ENCODE peak calls at places on chromosomes 1 and 21, in four cellular contexts. W is K562, B is SK-N-SH, G is HepG2. N is an unnamed sample.

GRCh38 chr1:203026666-203027663 is 674 bp downstream of the PPFIA4 start:
- DNase-seq in W (no peak), B (no peak), G (no peak), N (peak)

GRCh38 chr1:24438423-24438901 is 22.9 kb downstream of the NIPAL3 start:
- DNase-seq in W (peak), B (peak), G (no peak), N (no peak)

GRCh38 chr1:200969726-200970521 is 53.6 kb downstream of the KIF21B start:
- DNase-seq in W (no peak), B (no peak), G (no peak), N (no peak)

GRCh38 chr1:165674599-165674998 is 23.8 kb downstream of the ALDH9A1 start:
- DNase-seq in W (no peak), B (no peak), G (no peak), N (no peak)

GRCh38 chr1:54572236-54572850 is 24.3 kb downstream of the ACOT11 start:
- DNase-seq in W (no peak), B (peak), G (no peak), N (no peak)

GRCh38 chr1:31183927-31184554 is 55.6 kb downstream of the NKAIN1 start:
- DNase-seq in W (peak), B (peak), G (peak), N (peak)

GRCh38 chr1:224757508-224757907 is 141.4 kb downstream of the CNIH3 start:
- DNase-seq in W (no peak), B (no peak), G (no peak), N (no peak)

GRCh38 chr1:176826265-176826664 is 338.2 kb downstream of the ASTN1 start:
- DNase-seq in W (no peak), B (peak), G (no peak), N (no peak)

GRCh38 chr1:223256034-223256433 is 107.9 kb downstream of the SUSD4 start:
- DNase-seq in W (no peak), B (no peak), G (no peak), N (no peak)

GRCh38 chr21:15062566-15062965 is 2.2 kb downstream of the NRIP1 start:
- DNase-seq in W (peak), B (no peak), G (no peak), N (no peak)

GRCh38 chr1:155507960-155508359 is 54.6 kb downstream of the ASH1L start:
- DNase-seq in W (no peak), B (no peak), G (no peak), N (no peak)

GRCh38 chr1:1553821-1554494 is 13.5 kb upstream of the TMEM240 start:
- DNase-seq in W (no peak), B (no peak), G (no peak), N (no peak)

GRCh38 chr21:15870819-15871218 is 141.0 kb downstream of the USP25 start:
- DNase-seq in W (no peak), B (no peak), G (no peak), N (no peak)

GRCh38 chr1:54809496-54810074 is 8.5 kb upstream of the TTC22 start:
- DNase-seq in W (no peak), B (no peak), G (no peak), N (no peak)

GRCh38 chr1:234656070-234656875 is 46.3 kb upstream of the IRF2BP2 start:
- DNase-seq in W (no peak), B (no peak), G (no peak), N (no peak)

GRCh38 chr21:27393726-27394125 is 426.8 kb upstream of the ADAMTS5 start:
- DNase-seq in W (no peak), B (no peak), G (no peak), N (no peak)

GRCh38 chr1:2493691-2494322 is 17.7 kb downstream of the PLCH2 start:
- DNase-seq in W (no peak), B (no peak), G (no peak), N (no peak)

GRCh38 chr1:84587099-84587498 is 12.9 kb upstream of the CTBS start:
- DNase-seq in W (no peak), B (no peak), G (no peak), N (no peak)

GRCh38 chr1:8629241-8630091 is 188.0 kb downstream of the RERE start:
- DNase-seq in W (no peak), B (no peak), G (peak), N (no peak)

GRCh38 chr1:21267191-21268077 is 22.8 kb downstream of the ECE1 start:
- DNase-seq in W (no peak), B (no peak), G (no peak), N (no peak)
- TF ChIP-seq FOXJ3 in W (no peak), B (no peak), G (no peak), N (no peak)

GRCh38 chr1:42336978-42337377 is 1.9 kb upstream of the FOXJ3 start:
- DNase-seq in W (no peak), B (no peak), G (no peak), N (no peak)
- TF ChIP-seq FOXJ3 in W (no peak), B (no peak), G (no peak), N (no peak)

DNA sequence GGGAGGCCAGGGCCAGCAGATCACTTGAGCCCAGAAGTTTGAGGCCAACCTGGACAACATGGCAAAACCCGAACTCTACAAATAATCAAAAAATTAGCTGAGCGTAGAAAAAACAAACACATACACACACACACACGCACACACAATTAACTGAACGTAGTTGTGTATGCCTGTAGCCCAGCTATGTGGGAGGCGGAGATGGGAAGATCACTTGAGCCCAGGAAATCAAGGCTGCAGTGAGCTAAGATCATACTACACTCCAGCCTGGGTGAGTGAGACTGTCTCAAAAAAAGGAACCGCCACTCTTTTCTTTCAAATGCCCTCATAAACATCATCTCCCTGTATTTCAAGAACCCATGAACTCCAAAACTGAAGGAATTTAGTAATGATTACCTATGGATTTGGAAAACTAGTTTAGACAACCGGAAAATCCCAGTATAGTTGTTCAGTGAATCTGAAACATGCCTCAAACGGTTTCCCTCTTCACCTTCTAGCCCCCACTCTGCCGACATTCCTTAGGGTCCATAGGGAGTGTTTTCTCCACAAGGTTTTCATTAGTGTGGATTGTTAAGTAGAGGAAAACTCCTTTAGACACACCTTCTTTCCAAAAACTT is 4.5 kb downstream of the TXNIP start:
- DNase-seq in W (peak), B (no peak), G (no peak), N (no peak)
- TF ChIP-seq FOXJ3 in W (no peak), B (no peak), G (no peak), N (no peak)

GRCh38 chr1:235917267-235917811 is 50.6 kb upstream of the LYST start:
- DNase-seq in W (peak), B (peak), G (no peak), N (no peak)
- TF ChIP-seq FOXJ3 in W (no peak), B (no peak), G (no peak), N (no peak)

N was measured in WTC11.